ENCODE peak calls at places on chromosomes 7 and 10, in four cellular contexts. T is A549, X is esophagus muscularis mucosa, M is transverse colon. D is an unnamed sample. For H3K9me3, the result is how much of the 10 kb centered on the place peaks cover.

GRCh38 chr10:119478111-119479047 is 64.1 kb downstream of the RGS10 start:
- DNase-seq in T (no peak), X (no peak), M (no peak), D (no peak)

GRCh38 chr10:102796407-102797176 is 40.6 kb downstream of the CYP17A1 start:
- DNase-seq in T (no peak), X (peak), M (peak), D (peak)

GRCh38 chr7:130959743-130960207 is 225.8 kb upstream of the KLF14 start:
- DNase-seq in T (peak), X (no peak), M (no peak), D (no peak)

GRCh38 chr10:92891885-92892705 is 43.8 kb downstream of the EXOC6 start:
- DNase-seq in T (peak), X (no peak), M (peak), D (peak)

GRCh38 chr10:96387151-96387550 is 28.3 kb upstream of the OPALIN start:
- DNase-seq in T (no peak), X (no peak), M (no peak), D (no peak)

GRCh38 chr7:92751902-92752901 is 84.2 kb downstream of the CDK6 start:
- DNase-seq in T (peak), X (no peak), M (no peak), D (no peak)

GRCh38 chr10:34172936-34173533 is 642.1 kb downstream of the PARD3 start:
- DNase-seq in T (no peak), X (peak), M (no peak), D (no peak)

GRCh38 chr7:7103343-7104313 is 78.7 kb upstream of the C1GALT1 start:
- DNase-seq in T (peak), X (no peak), M (no peak), D (no peak)

GRCh38 chr10:101888251-101888949 is 44.8 kb upstream of the KCNIP2 start:
- DNase-seq in T (no peak), X (no peak), M (no peak), D (no peak)

GRCh38 chr7:113797420-113797995 is 121.3 kb downstream of the PPP1R3A start:
- DNase-seq in T (no peak), X (no peak), M (no peak), D (no peak)

GRCh38 chr7:113796557-113796956 is 122.3 kb downstream of the PPP1R3A start:
- DNase-seq in T (no peak), X (no peak), M (no peak), D (no peak)

GRCh38 chr7:113801751-113802150 is 117.1 kb downstream of the PPP1R3A start:
- DNase-seq in T (no peak), X (no peak), M (no peak), D (no peak)

GRCh38 chr7:113804475-113805130 is 114.2 kb downstream of the PPP1R3A start:
- DNase-seq in T (no peak), X (no peak), M (no peak), D (no peak)

DNA sequence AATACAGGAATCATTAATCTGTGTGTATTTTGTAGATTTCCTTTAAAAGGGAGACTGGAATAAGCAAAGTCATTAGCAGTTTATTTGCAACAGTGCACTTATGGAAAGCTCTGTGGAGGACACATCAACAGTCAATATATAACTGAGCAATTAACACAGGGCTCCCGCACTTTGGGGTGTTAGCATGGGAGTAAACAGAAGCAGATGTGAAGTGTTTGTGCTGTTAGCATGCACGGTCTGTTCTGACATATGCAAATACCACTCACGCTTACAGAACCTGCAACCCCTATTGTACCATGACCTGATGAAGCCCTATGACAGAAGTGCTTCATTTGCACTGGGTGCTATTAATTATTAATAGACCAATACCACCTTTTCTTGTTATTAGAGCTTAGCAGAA is 118.9 kb downstream of the PPP1R3A start:
- DNase-seq in T (no peak), X (no peak), M (no peak), D (no peak)
- TF ChIP-seq EP300 in T (no peak), X (no peak), M (no peak), D (no peak)

GRCh38 chr7:684416-684815 is 42.1 kb upstream of the DNAAF5 start:
- DNase-seq in T (no peak), X (no peak), M (no peak), D (peak)
- H3K9me3 ChIP-seq in T (half or more), X (under half), M (under half), D (under half)

GRCh38 chr7:76314042-76314721 is 11.7 kb downstream of the HSPB1 start:
- DNase-seq in T (peak), X (peak), M (peak), D (peak)
- TF ChIP-seq EP300 in T (no peak), X (no peak), M (no peak), D (no peak)

DNA sequence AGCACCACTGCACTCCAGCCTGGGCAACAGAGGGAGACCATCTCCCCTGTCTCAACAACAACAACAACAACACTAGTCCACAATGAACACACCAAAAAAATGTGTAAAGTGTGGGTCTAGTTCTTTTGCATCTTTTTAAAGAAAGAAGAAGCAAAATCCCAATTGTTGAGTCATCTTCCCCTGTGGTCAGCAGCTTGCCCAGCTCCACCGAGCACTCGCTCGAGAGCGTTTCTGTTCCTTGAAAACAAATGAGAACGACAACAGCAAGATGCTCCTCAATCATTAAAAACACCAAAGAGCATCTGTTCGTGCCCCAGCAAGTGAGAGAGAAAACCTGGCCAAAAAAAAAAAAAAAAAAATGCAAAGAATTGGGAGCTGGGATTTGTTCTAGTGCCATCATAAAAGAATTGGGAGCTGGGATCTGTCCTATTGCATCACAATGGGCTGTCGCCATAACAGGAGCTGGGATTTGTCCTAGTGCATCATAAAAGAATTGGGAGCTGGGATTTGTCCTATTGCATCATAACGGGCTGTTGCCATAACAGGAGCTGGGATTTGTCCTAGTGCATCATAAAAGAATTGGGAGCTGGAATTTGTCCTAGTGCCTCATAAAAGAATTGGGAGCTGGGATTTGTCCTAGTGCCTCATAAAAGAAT is 118.1 kb downstream of the PTPRN2 start:
- DNase-seq in T (no peak), X (no peak), M (no peak), D (no peak)
- H3K9me3 ChIP-seq in T (under half), X (under half), M (under half), D (under half)

DNA sequence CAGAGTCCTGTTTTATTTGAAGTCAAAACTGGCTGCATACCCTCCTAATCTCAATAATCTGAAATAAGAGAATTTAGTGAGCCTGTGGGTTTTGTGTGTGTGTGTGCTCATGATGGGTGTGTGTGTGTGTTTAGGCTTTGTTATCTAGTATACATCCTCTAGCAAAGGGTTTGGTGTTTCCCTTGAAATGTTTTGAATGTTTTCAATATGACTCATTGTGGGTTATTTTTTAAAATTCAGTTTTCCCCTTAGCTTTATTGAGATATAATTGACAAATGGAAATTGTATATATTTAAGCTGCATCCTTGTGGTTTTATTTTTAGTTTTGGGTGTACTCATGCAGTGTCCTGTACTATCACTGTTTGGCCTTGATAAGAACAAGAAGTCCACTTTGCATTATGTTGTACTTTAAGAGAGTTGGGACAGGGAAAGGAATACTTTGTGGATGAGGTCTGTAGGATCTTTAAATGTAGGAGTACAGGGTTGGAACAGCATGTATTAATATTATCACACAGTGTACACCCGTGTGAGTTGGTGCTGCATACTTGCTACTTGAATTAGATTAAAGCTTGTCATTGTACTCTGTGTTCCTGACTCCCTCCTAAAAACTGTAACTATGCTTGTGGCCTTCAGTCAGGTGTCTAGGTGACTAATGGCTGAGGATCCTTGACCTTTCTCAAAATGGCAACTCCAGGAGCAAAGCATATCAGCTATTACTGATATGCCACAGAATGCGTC is 58.3 kb downstream of the VCL start:
- DNase-seq in T (peak), X (no peak), M (no peak), D (no peak)
- TF ChIP-seq EP300 in T (no peak), X (no peak), M (no peak), D (no peak)

GRCh38 chr7:54116956-54117355 is 425.2 kb upstream of the VSTM2A start:
- DNase-seq in T (no peak), X (no peak), M (no peak), D (no peak)
- H3K9me3 ChIP-seq in T (under half), X (under half), M (under half), D (under half)

DNA sequence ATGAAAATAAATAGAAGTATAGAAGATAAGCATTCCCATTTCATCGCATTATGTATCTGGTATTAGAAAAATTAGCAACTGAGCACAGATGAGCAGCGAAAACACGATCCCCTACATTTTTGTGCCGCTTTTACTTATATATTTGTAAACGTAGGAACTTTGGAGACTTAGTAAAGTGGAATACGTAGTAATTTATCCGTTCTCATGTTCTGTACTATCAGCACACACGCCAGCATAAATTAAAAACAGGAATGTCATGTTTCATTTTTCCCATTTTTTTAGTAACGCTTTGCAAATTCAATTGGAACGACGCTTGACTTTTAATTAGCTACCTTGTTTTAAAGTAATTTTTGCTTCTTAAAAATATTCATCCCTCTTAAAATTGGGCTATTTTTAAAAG is 2.4 kb downstream of the ZNRF2 start:
- DNase-seq in T (no peak), X (no peak), M (no peak), D (no peak)
- TF ChIP-seq EP300 in T (no peak), X (no peak), M (no peak), D (no peak)

D was measured in sigmoid colon.